ENCODE peak calls at places on chromosomes 5 and 9, in eight cellular contexts. One of them, this sample, is unnamed.

GRCh38 chr5:124866355-124867063 is 120.1 kb upstream of the ZNF608 start:
- DNase-seq in H54: no peak
- DNase-seq in nucleus accumbens: no peak
- DNase-seq in A549: no peak
- DNase-seq in upper lobe of left lung: peak
- DNase-seq in non-pigmented ciliary epithelial cell: no peak
- DNase-seq in AG08395: no peak
- DNase-seq in cardiac septum: no peak
- DNase-seq in this sample: no peak

GRCh38 chr9:94623253-94623652 is 16.1 kb downstream of the FBP1 start:
- DNase-seq in H54: peak
- DNase-seq in nucleus accumbens: no peak
- DNase-seq in A549: peak
- DNase-seq in upper lobe of left lung: peak
- DNase-seq in non-pigmented ciliary epithelial cell: no peak
- DNase-seq in AG08395: no peak
- DNase-seq in cardiac septum: no peak
- DNase-seq in this sample: no peak

GRCh38 chr5:177071671-177072385 is 14.9 kb upstream of the FGFR4 start:
- DNase-seq in H54: no peak
- DNase-seq in nucleus accumbens: no peak
- DNase-seq in A549: peak
- DNase-seq in upper lobe of left lung: peak
- DNase-seq in non-pigmented ciliary epithelial cell: peak
- DNase-seq in AG08395: peak
- DNase-seq in cardiac septum: no peak
- DNase-seq in this sample: peak

GRCh38 chr9:137067860-137068538 is 2.4 kb downstream of the SAPCD2 start:
- DNase-seq in H54: peak
- DNase-seq in nucleus accumbens: peak
- DNase-seq in A549: peak
- DNase-seq in upper lobe of left lung: peak
- DNase-seq in non-pigmented ciliary epithelial cell: no peak
- DNase-seq in AG08395: peak
- DNase-seq in cardiac septum: peak
- DNase-seq in this sample: peak

GRCh38 chr9:32596096-32596865 is 23.3 kb upstream of the NDUFB6 start:
- DNase-seq in H54: no peak
- DNase-seq in nucleus accumbens: no peak
- DNase-seq in A549: no peak
- DNase-seq in upper lobe of left lung: peak
- DNase-seq in non-pigmented ciliary epithelial cell: no peak
- DNase-seq in AG08395: no peak
- DNase-seq in cardiac septum: no peak
- DNase-seq in this sample: no peak

GRCh38 chr9:114100536-114100935 is 1.4 kb upstream of the KIF12 start:
- DNase-seq in H54: no peak
- DNase-seq in nucleus accumbens: no peak
- DNase-seq in A549: no peak
- DNase-seq in upper lobe of left lung: no peak
- DNase-seq in non-pigmented ciliary epithelial cell: no peak
- DNase-seq in AG08395: no peak
- DNase-seq in cardiac septum: no peak
- DNase-seq in this sample: no peak

GRCh38 chr5:135012951-135013391 is 21.1 kb downstream of the PITX1 start:
- DNase-seq in H54: no peak
- DNase-seq in nucleus accumbens: no peak
- DNase-seq in A549: no peak
- DNase-seq in upper lobe of left lung: no peak
- DNase-seq in non-pigmented ciliary epithelial cell: no peak
- DNase-seq in AG08395: no peak
- DNase-seq in cardiac septum: peak
- DNase-seq in this sample: no peak

GRCh38 chr9:110027624-110028023 is 180.3 kb downstream of the C9orf152 start:
- DNase-seq in H54: peak
- DNase-seq in nucleus accumbens: no peak
- DNase-seq in A549: no peak
- DNase-seq in upper lobe of left lung: no peak
- DNase-seq in non-pigmented ciliary epithelial cell: no peak
- DNase-seq in AG08395: peak
- DNase-seq in cardiac septum: no peak
- DNase-seq in this sample: no peak

GRCh38 chr9:90855208-90856000 is 53.8 kb downstream of the SYK start:
- DNase-seq in H54: no peak
- DNase-seq in nucleus accumbens: no peak
- DNase-seq in A549: no peak
- DNase-seq in upper lobe of left lung: no peak
- DNase-seq in non-pigmented ciliary epithelial cell: no peak
- DNase-seq in AG08395: no peak
- DNase-seq in cardiac septum: peak
- DNase-seq in this sample: no peak

GRCh38 chr9:104740596-104740995 is 6.9 kb upstream of the NIPSNAP3A start:
- DNase-seq in H54: peak
- DNase-seq in nucleus accumbens: no peak
- DNase-seq in A549: peak
- DNase-seq in upper lobe of left lung: no peak
- DNase-seq in non-pigmented ciliary epithelial cell: peak
- DNase-seq in AG08395: peak
- DNase-seq in cardiac septum: no peak
- DNase-seq in this sample: no peak

GRCh38 chr5:97549496-97549895 is 366.4 kb upstream of the RIOK2 start:
- DNase-seq in H54: no peak
- DNase-seq in nucleus accumbens: no peak
- DNase-seq in A549: no peak
- DNase-seq in upper lobe of left lung: no peak
- DNase-seq in non-pigmented ciliary epithelial cell: no peak
- DNase-seq in AG08395: no peak
- DNase-seq in cardiac septum: no peak
- DNase-seq in this sample: no peak

GRCh38 chr9:5800969-5801738 is 31.8 kb downstream of the ERMP1 start:
- DNase-seq in H54: no peak
- DNase-seq in nucleus accumbens: no peak
- DNase-seq in A549: no peak
- DNase-seq in upper lobe of left lung: no peak
- DNase-seq in non-pigmented ciliary epithelial cell: no peak
- DNase-seq in AG08395: no peak
- DNase-seq in cardiac septum: no peak
- DNase-seq in this sample: no peak

GRCh38 chr5:38104497-38105230 is 153.7 kb upstream of the EGFLAM start:
- DNase-seq in H54: no peak
- DNase-seq in nucleus accumbens: no peak
- DNase-seq in A549: no peak
- DNase-seq in upper lobe of left lung: no peak
- DNase-seq in non-pigmented ciliary epithelial cell: peak
- DNase-seq in AG08395: no peak
- DNase-seq in cardiac septum: no peak
- DNase-seq in this sample: no peak

GRCh38 chr9:105333811-105334210 is 89.4 kb downstream of the SLC44A1 start:
- DNase-seq in H54: no peak
- DNase-seq in nucleus accumbens: no peak
- DNase-seq in A549: no peak
- DNase-seq in upper lobe of left lung: no peak
- DNase-seq in non-pigmented ciliary epithelial cell: no peak
- DNase-seq in AG08395: peak
- DNase-seq in cardiac septum: no peak
- DNase-seq in this sample: no peak

This sample was measured in NCI-H2029 treated with DMSO at 0.1 percent for 48 hours.